ENCODE peak calls at places on chromosome 7, in seven cellular contexts. D is coronary artery; U is activated CD8-positive, alpha-beta memory T cell treated with anti-CD3 and anti-CD28 coated beads, Interleukin-2, amount 10 ng/mL, durations not matched to agents 7 days and 5 days; J is activated T-cell treated with anti-CD3 and anti-CD28 coated beads for 1 hour; M is stimulated activated CD8-positive, alpha-beta memory T cell treated with anti-CD3 and anti-CD28 coated beads, Interleukin-2, amount 100 ng/mL, for 48 hours; W is mesendoderm; N is posterior cingulate gyrus. A is an unnamed sample.

GRCh38 chr7:121006731-121007315 is 18.3 kb downstream of the CPED1 start:
- DNase-seq in D (no peak), U (no peak), J (no peak), M (no peak), W (peak; percentile 49), N (no peak), A (no peak)

GRCh38 chr7:138785587-138786437 is 12.0 kb upstream of the TMEM213 start:
- DNase-seq in D (no peak), U (no peak), J (no peak), M (no peak), W (peak; percentile 42), N (no peak), A (peak; percentile 24)

GRCh38 chr7:80729586-80730320 is 91.3 kb downstream of the CD36 start:
- DNase-seq in D (no peak), U (no peak), J (no peak), M (no peak), W (no peak), N (no peak), A (peak; percentile 49)

GRCh38 chr7:142196066-142196840 is 61.6 kb downstream of the PRSS58 start:
- DNase-seq in D (no peak), U (no peak), J (no peak), M (no peak), W (no peak), N (no peak), A (peak; percentile 40)

GRCh38 chr7:42929449-42929848 is 2.5 kb downstream of the PSMA2 start:
- DNase-seq in D (no peak), U (no peak), J (no peak), M (no peak), W (no peak), N (no peak), A (no peak)

GRCh38 chr7:44967571-44968446 is 11.0 kb downstream of the MYO1G start:
- DNase-seq in D (peak; percentile 65), U (no peak), J (no peak), M (no peak), W (peak; percentile 60), N (no peak), A (no peak)

GRCh38 chr7:37493123-37493522 is 44.5 kb upstream of the ELMO1 start:
- DNase-seq in D (no peak), U (no peak), J (no peak), M (no peak), W (no peak), N (no peak), A (no peak)

GRCh38 chr7:33043434-33043833 is 19.1 kb downstream of the NT5C3A start:
- DNase-seq in D (no peak), U (no peak), J (no peak), M (no peak), W (no peak), N (no peak), A (no peak)

GRCh38 chr7:22669692-22670421 is 57.1 kb upstream of the IL6 start:
- DNase-seq in D (no peak), U (no peak), J (no peak), M (no peak), W (peak; percentile 63), N (no peak), A (no peak)

GRCh38 chr7:129790136-129790535 is 162.6 kb downstream of the UBE2H start:
- DNase-seq in D (no peak), U (no peak), J (no peak), M (no peak), W (no peak), N (no peak), A (no peak)

GRCh38 chr7:107118109-107118900 is 50.5 kb upstream of the HBP1 start:
- DNase-seq in D (no peak), U (no peak), J (no peak), M (no peak), W (no peak), N (no peak), A (no peak)

GRCh38 chr7:77269360-77270075 is 69.9 kb upstream of the FGL2 start:
- DNase-seq in D (no peak), U (no peak), J (no peak), M (no peak), W (no peak), N (no peak), A (peak; percentile 51)

GRCh38 chr7:28258240-28258639 is 77.6 kb upstream of the JAZF1 start:
- DNase-seq in D (no peak), U (no peak), J (no peak), M (no peak), W (no peak), N (no peak), A (no peak)

GRCh38 chr7:96416599-96416998 is 94.7 kb upstream of the SLC25A13 start:
- DNase-seq in D (no peak), U (no peak), J (no peak), M (no peak), W (no peak), N (no peak), A (no peak)

GRCh38 chr7:72336382-72336886 is 75.7 kb downstream of the CALN1 start:
- DNase-seq in D (no peak), U (no peak), J (no peak), M (no peak), W (peak; percentile 55), N (peak; percentile 41), A (no peak)

GRCh38 chr7:81211617-81212016 is 292.8 kb upstream of the SEMA3C start:
- DNase-seq in D (no peak), U (no peak), J (no peak), M (no peak), W (peak; percentile 34), N (no peak), A (peak; percentile 77)